ENCODE peak calls at places on chromosomes 1 and 21, in seven cellular contexts. One of them, this sample, is unnamed.

GRCh38 chr1:54081306-54082270 is 28.2 kb downstream of the TCEANC2 start:
- DNase-seq in naive thymus-derived CD8-positive, alpha-beta T cell: peak
- DNase-seq in ACHN: peak
- DNase-seq in NCI-H1092: peak
- DNase-seq in trophoblast cell: peak
- DNase-seq in AG09319: peak
- DNase-seq in suprapubic skin: peak
- DNase-seq in this sample: peak

GRCh38 chr1:183808296-183809027 is 3.5 kb downstream of the RGL1 start:
- DNase-seq in suprapubic skin: no peak
- DNase-seq in AG09319: no peak
- DNase-seq in NCI-H1092: no peak
- DNase-seq in ACHN: no peak
- DNase-seq in trophoblast cell: no peak
- DNase-seq in naive thymus-derived CD8-positive, alpha-beta T cell: no peak
- DNase-seq in this sample: no peak

GRCh38 chr1:109193653-109194590 is 19.8 kb upstream of the SARS1 start:
- DNase-seq in NCI-H1092: no peak
- DNase-seq in ACHN: peak
- DNase-seq in trophoblast cell: no peak
- DNase-seq in suprapubic skin: no peak
- DNase-seq in AG09319: no peak
- DNase-seq in naive thymus-derived CD8-positive, alpha-beta T cell: peak
- DNase-seq in this sample: no peak

GRCh38 chr21:43611598-43612369 is 47.5 kb downstream of the HSF2BP start:
- DNase-seq in AG09319: peak
- DNase-seq in NCI-H1092: peak
- DNase-seq in suprapubic skin: no peak
- DNase-seq in naive thymus-derived CD8-positive, alpha-beta T cell: no peak
- DNase-seq in trophoblast cell: peak
- DNase-seq in ACHN: peak
- DNase-seq in this sample: peak

GRCh38 chr1:200039849-200040479 is 12.5 kb downstream of the NR5A2 start:
- DNase-seq in NCI-H1092: no peak
- DNase-seq in ACHN: no peak
- DNase-seq in suprapubic skin: no peak
- DNase-seq in trophoblast cell: no peak
- DNase-seq in AG09319: no peak
- DNase-seq in naive thymus-derived CD8-positive, alpha-beta T cell: no peak
- DNase-seq in this sample: no peak

GRCh38 chr21:26834181-26834945 is 10.8 kb downstream of the ADAMTS1 start:
- DNase-seq in naive thymus-derived CD8-positive, alpha-beta T cell: no peak
- DNase-seq in suprapubic skin: no peak
- DNase-seq in AG09319: no peak
- DNase-seq in ACHN: peak
- DNase-seq in trophoblast cell: peak
- DNase-seq in NCI-H1092: no peak
- DNase-seq in this sample: no peak

GRCh38 chr1:213541641-213542040 is 446.1 kb upstream of the PROX1 start:
- DNase-seq in ACHN: no peak
- DNase-seq in AG09319: no peak
- DNase-seq in trophoblast cell: no peak
- DNase-seq in suprapubic skin: no peak
- DNase-seq in naive thymus-derived CD8-positive, alpha-beta T cell: no peak
- DNase-seq in NCI-H1092: no peak
- DNase-seq in this sample: no peak

GRCh38 chr1:91099746-91100621 is 78.1 kb upstream of the ZNF644 start:
- DNase-seq in naive thymus-derived CD8-positive, alpha-beta T cell: no peak
- DNase-seq in NCI-H1092: no peak
- DNase-seq in ACHN: no peak
- DNase-seq in AG09319: no peak
- DNase-seq in trophoblast cell: peak
- DNase-seq in suprapubic skin: no peak
- DNase-seq in this sample: no peak

GRCh38 chr1:116951175-116951935 is 41.6 kb downstream of the PTGFRN start:
- DNase-seq in NCI-H1092: no peak
- DNase-seq in trophoblast cell: peak
- DNase-seq in AG09319: peak
- DNase-seq in naive thymus-derived CD8-positive, alpha-beta T cell: no peak
- DNase-seq in ACHN: no peak
- DNase-seq in suprapubic skin: peak
- DNase-seq in this sample: peak

GRCh38 chr1:228095938-228096337 is 7.2 kb downstream of the C1orf35 start:
- DNase-seq in NCI-H1092: no peak
- DNase-seq in AG09319: no peak
- DNase-seq in trophoblast cell: no peak
- DNase-seq in suprapubic skin: peak
- DNase-seq in ACHN: no peak
- DNase-seq in naive thymus-derived CD8-positive, alpha-beta T cell: no peak
- DNase-seq in this sample: no peak

GRCh38 chr1:155181371-155182051 is 7.9 kb downstream of the TRIM46 start:
- DNase-seq in ACHN: no peak
- DNase-seq in trophoblast cell: no peak
- DNase-seq in naive thymus-derived CD8-positive, alpha-beta T cell: no peak
- DNase-seq in NCI-H1092: no peak
- DNase-seq in suprapubic skin: no peak
- DNase-seq in AG09319: no peak
- DNase-seq in this sample: peak

GRCh38 chr1:226723640-226724532 is 15.2 kb downstream of the ITPKB start:
- DNase-seq in NCI-H1092: peak
- DNase-seq in suprapubic skin: peak
- DNase-seq in ACHN: no peak
- DNase-seq in AG09319: no peak
- DNase-seq in naive thymus-derived CD8-positive, alpha-beta T cell: no peak
- DNase-seq in trophoblast cell: no peak
- DNase-seq in this sample: peak

GRCh38 chr1:202584707-202585590 is 125.3 kb downstream of the SYT2 start:
- DNase-seq in NCI-H1092: no peak
- DNase-seq in ACHN: no peak
- DNase-seq in AG09319: no peak
- DNase-seq in naive thymus-derived CD8-positive, alpha-beta T cell: no peak
- DNase-seq in suprapubic skin: no peak
- DNase-seq in trophoblast cell: no peak
- DNase-seq in this sample: no peak

GRCh38 chr1:230972855-230973271 is 5.8 kb downstream of the TTC13 start:
- DNase-seq in naive thymus-derived CD8-positive, alpha-beta T cell: peak
- DNase-seq in trophoblast cell: peak
- DNase-seq in suprapubic skin: no peak
- DNase-seq in AG09319: no peak
- DNase-seq in ACHN: no peak
- DNase-seq in NCI-H1092: no peak
- DNase-seq in this sample: no peak

GRCh38 chr1:217089239-217090014 is 366.2 kb upstream of the ESRRG start:
- DNase-seq in NCI-H1092: peak
- DNase-seq in AG09319: no peak
- DNase-seq in suprapubic skin: no peak
- DNase-seq in ACHN: peak
- DNase-seq in naive thymus-derived CD8-positive, alpha-beta T cell: no peak
- DNase-seq in trophoblast cell: no peak
- DNase-seq in this sample: peak

GRCh38 chr1:226903819-226904710 is 33.6 kb downstream of the PSEN2 start:
- DNase-seq in naive thymus-derived CD8-positive, alpha-beta T cell: no peak
- DNase-seq in NCI-H1092: no peak
- DNase-seq in trophoblast cell: no peak
- DNase-seq in ACHN: no peak
- DNase-seq in AG09319: peak
- DNase-seq in suprapubic skin: no peak
- DNase-seq in this sample: no peak

GRCh38 chr1:106536741-106537140 is 519.7 kb upstream of the PRMT6 start:
- DNase-seq in naive thymus-derived CD8-positive, alpha-beta T cell: no peak
- DNase-seq in suprapubic skin: no peak
- DNase-seq in AG09319: no peak
- DNase-seq in trophoblast cell: no peak
- DNase-seq in ACHN: no peak
- DNase-seq in NCI-H1092: no peak
- DNase-seq in this sample: no peak

GRCh38 chr1:39142394-39143060 is 62.0 kb upstream of the MACF1 start:
- DNase-seq in suprapubic skin: peak
- DNase-seq in trophoblast cell: peak
- DNase-seq in AG09319: no peak
- DNase-seq in NCI-H1092: no peak
- DNase-seq in ACHN: no peak
- DNase-seq in naive thymus-derived CD8-positive, alpha-beta T cell: no peak
- DNase-seq in this sample: no peak

GRCh38 chr1:209431402-209431801 is 152.1 kb upstream of the CAMK1G start:
- DNase-seq in NCI-H1092: no peak
- DNase-seq in trophoblast cell: no peak
- DNase-seq in ACHN: no peak
- DNase-seq in suprapubic skin: no peak
- DNase-seq in AG09319: no peak
- DNase-seq in naive thymus-derived CD8-positive, alpha-beta T cell: no peak
- DNase-seq in this sample: no peak

GRCh38 chr1:231460614-231461013 is 38.5 kb upstream of the EGLN1 start:
- DNase-seq in AG09319: no peak
- DNase-seq in trophoblast cell: no peak
- DNase-seq in naive thymus-derived CD8-positive, alpha-beta T cell: peak
- DNase-seq in suprapubic skin: no peak
- DNase-seq in NCI-H1092: no peak
- DNase-seq in ACHN: no peak
- DNase-seq in this sample: no peak

GRCh38 chr1:34825455-34826081 is 32.8 kb downstream of the GJA4 start:
- DNase-seq in NCI-H1092: peak
- DNase-seq in AG09319: no peak
- DNase-seq in suprapubic skin: no peak
- DNase-seq in trophoblast cell: no peak
- DNase-seq in naive thymus-derived CD8-positive, alpha-beta T cell: no peak
- DNase-seq in ACHN: no peak
- DNase-seq in this sample: peak

GRCh38 chr1:204321665-204322064 is 38.1 kb downstream of the PLEKHA6 start:
- DNase-seq in AG09319: no peak
- DNase-seq in trophoblast cell: no peak
- DNase-seq in suprapubic skin: no peak
- DNase-seq in naive thymus-derived CD8-positive, alpha-beta T cell: no peak
- DNase-seq in ACHN: no peak
- DNase-seq in NCI-H1092: no peak
- DNase-seq in this sample: no peak

GRCh38 chr1:230979952-230980351 is 1.1 kb downstream of the ARV1 start:
- DNase-seq in NCI-H1092: no peak
- DNase-seq in suprapubic skin: no peak
- DNase-seq in naive thymus-derived CD8-positive, alpha-beta T cell: no peak
- DNase-seq in AG09319: no peak
- DNase-seq in trophoblast cell: no peak
- DNase-seq in ACHN: no peak
- DNase-seq in this sample: no peak

GRCh38 chr21:17371470-17371869 is 141.4 kb upstream of the CXADR start:
- DNase-seq in trophoblast cell: no peak
- DNase-seq in suprapubic skin: no peak
- DNase-seq in NCI-H1092: no peak
- DNase-seq in ACHN: no peak
- DNase-seq in naive thymus-derived CD8-positive, alpha-beta T cell: no peak
- DNase-seq in AG09319: no peak
- DNase-seq in this sample: no peak

GRCh38 chr1:147072371-147073061 is 99.8 kb downstream of the PRKAB2 start:
- DNase-seq in trophoblast cell: no peak
- DNase-seq in ACHN: no peak
- DNase-seq in suprapubic skin: no peak
- DNase-seq in NCI-H1092: no peak
- DNase-seq in AG09319: no peak
- DNase-seq in naive thymus-derived CD8-positive, alpha-beta T cell: no peak
- DNase-seq in this sample: no peak

GRCh38 chr1:143691400-143691891 is 280.3 kb downstream of the FAM72C start:
- DNase-seq in naive thymus-derived CD8-positive, alpha-beta T cell: no peak
- DNase-seq in trophoblast cell: no peak
- DNase-seq in ACHN: peak
- DNase-seq in AG09319: no peak
- DNase-seq in suprapubic skin: no peak
- DNase-seq in NCI-H1092: no peak
- DNase-seq in this sample: no peak

GRCh38 chr1:16224472-16224871 is 12.0 kb upstream of the ARHGEF19 start:
- DNase-seq in AG09319: no peak
- DNase-seq in NCI-H1092: no peak
- DNase-seq in trophoblast cell: no peak
- DNase-seq in naive thymus-derived CD8-positive, alpha-beta T cell: no peak
- DNase-seq in ACHN: no peak
- DNase-seq in suprapubic skin: no peak
- DNase-seq in this sample: no peak

GRCh38 chr1:47797555-47797954 is 199.6 kb downstream of the TRABD2B start:
- DNase-seq in NCI-H1092: no peak
- DNase-seq in naive thymus-derived CD8-positive, alpha-beta T cell: no peak
- DNase-seq in ACHN: no peak
- DNase-seq in trophoblast cell: no peak
- DNase-seq in suprapubic skin: no peak
- DNase-seq in AG09319: no peak
- DNase-seq in this sample: peak

GRCh38 chr1:21012937-21013336 is 163.8 kb downstream of the EIF4G3 start:
- DNase-seq in ACHN: no peak
- DNase-seq in suprapubic skin: no peak
- DNase-seq in AG09319: peak
- DNase-seq in trophoblast cell: peak
- DNase-seq in NCI-H1092: no peak
- DNase-seq in naive thymus-derived CD8-positive, alpha-beta T cell: no peak
- DNase-seq in this sample: peak

GRCh38 chr1:40646385-40646784 is 19.1 kb downstream of the RIMS3 start:
- DNase-seq in suprapubic skin: no peak
- DNase-seq in naive thymus-derived CD8-positive, alpha-beta T cell: no peak
- DNase-seq in trophoblast cell: no peak
- DNase-seq in NCI-H1092: no peak
- DNase-seq in ACHN: no peak
- DNase-seq in AG09319: no peak
- DNase-seq in this sample: no peak

GRCh38 chr1:114310771-114311251 is 157.1 kb upstream of the SYT6 start:
- DNase-seq in suprapubic skin: no peak
- DNase-seq in ACHN: peak
- DNase-seq in AG09319: peak
- DNase-seq in trophoblast cell: no peak
- DNase-seq in NCI-H1092: no peak
- DNase-seq in naive thymus-derived CD8-positive, alpha-beta T cell: no peak
- DNase-seq in this sample: no peak

GRCh38 chr1:175192111-175192629 is 406 bp downstream of the KIAA0040 start:
- DNase-seq in trophoblast cell: peak
- DNase-seq in AG09319: no peak
- DNase-seq in ACHN: peak
- DNase-seq in suprapubic skin: peak
- DNase-seq in NCI-H1092: peak
- DNase-seq in naive thymus-derived CD8-positive, alpha-beta T cell: no peak
- DNase-seq in this sample: peak

GRCh38 chr1:158527190-158527815 is 26.9 kb downstream of the OR6Y1 start:
- DNase-seq in naive thymus-derived CD8-positive, alpha-beta T cell: no peak
- DNase-seq in ACHN: no peak
- DNase-seq in NCI-H1092: peak
- DNase-seq in trophoblast cell: no peak
- DNase-seq in AG09319: no peak
- DNase-seq in suprapubic skin: no peak
- DNase-seq in this sample: no peak

GRCh38 chr21:28332796-28333195 is 659.9 kb downstream of the LTN1 start:
- DNase-seq in suprapubic skin: no peak
- DNase-seq in AG09319: no peak
- DNase-seq in NCI-H1092: no peak
- DNase-seq in ACHN: no peak
- DNase-seq in naive thymus-derived CD8-positive, alpha-beta T cell: no peak
- DNase-seq in trophoblast cell: no peak
- DNase-seq in this sample: no peak

GRCh38 chr1:50968884-50969610 is 998 bp upstream of the CDKN2C start:
- DNase-seq in AG09319: no peak
- DNase-seq in ACHN: peak
- DNase-seq in NCI-H1092: no peak
- DNase-seq in naive thymus-derived CD8-positive, alpha-beta T cell: no peak
- DNase-seq in suprapubic skin: peak
- DNase-seq in trophoblast cell: peak
- DNase-seq in this sample: peak

GRCh38 chr21:34936874-34937563 is 112.1 kb downstream of the RUNX1 start:
- DNase-seq in naive thymus-derived CD8-positive, alpha-beta T cell: no peak
- DNase-seq in trophoblast cell: no peak
- DNase-seq in NCI-H1092: no peak
- DNase-seq in suprapubic skin: no peak
- DNase-seq in AG09319: no peak
- DNase-seq in ACHN: no peak
- DNase-seq in this sample: no peak

GRCh38 chr1:60963167-60963909 is 119.0 kb upstream of the NFIA start:
- DNase-seq in naive thymus-derived CD8-positive, alpha-beta T cell: no peak
- DNase-seq in ACHN: no peak
- DNase-seq in AG09319: no peak
- DNase-seq in trophoblast cell: peak
- DNase-seq in NCI-H1092: no peak
- DNase-seq in suprapubic skin: no peak
- DNase-seq in this sample: no peak

GRCh38 chr1:163875927-163876320 is 554.2 kb downstream of the NUF2 start:
- DNase-seq in ACHN: no peak
- DNase-seq in trophoblast cell: no peak
- DNase-seq in NCI-H1092: no peak
- DNase-seq in naive thymus-derived CD8-positive, alpha-beta T cell: no peak
- DNase-seq in AG09319: peak
- DNase-seq in suprapubic skin: no peak
- DNase-seq in this sample: no peak

This sample was measured in left cardiac atrium.